ENCODE peak calls at places on chromosome 9, in nine cellular contexts. H, P, A, S, L, Y, V, Q and T are unnamed samples.

GRCh38 chr9:90007516-90008430 is 403.0 kb downstream of the GADD45G start:
- DNase-seq in H (no peak), P (no peak), A (no peak), S (no peak), L (no peak), Y (peak; percentile 38), V (peak; percentile 79), Q (no peak), T (peak; percentile 81)

GRCh38 chr9:127154390-127155191 is 32.2 kb upstream of the ANGPTL2 start:
- DNase-seq in H (peak; percentile 75), P (no peak), A (peak; percentile 16), S (peak; percentile 74), L (peak; percentile 81), Y (peak; percentile 61), V (no peak), Q (peak; percentile 47), T (peak; percentile 82)

GRCh38 chr9:69174645-69175487 is 789 bp downstream of the TJP2 start:
- DNase-seq in H (no peak), P (no peak), A (peak; percentile 45), S (no peak), L (peak; percentile 48), Y (peak; percentile 88), V (peak; percentile 97), Q (peak; percentile 71), T (peak; percentile 91)

GRCh38 chr9:70091103-70091502 is 47.5 kb downstream of the MAMDC2 start:
- DNase-seq in H (no peak), P (no peak), A (no peak), S (no peak), L (no peak), Y (no peak), V (no peak), Q (no peak), T (no peak)

GRCh38 chr9:93953492-93954435 is 1.4 kb downstream of the BARX1 start:
- DNase-seq in H (no peak), P (no peak), A (no peak), S (no peak), L (no peak), Y (no peak), V (no peak), Q (no peak), T (no peak)

GRCh38 chr9:93361995-93362394 is 89.5 kb upstream of the FAM120A start:
- DNase-seq in H (no peak), P (no peak), A (no peak), S (no peak), L (no peak), Y (no peak), V (no peak), Q (no peak), T (no peak)

GRCh38 chr9:128370752-128371621 is at the start of gene URM1:
- DNase-seq in H (peak; percentile 98), P (peak; percentile 97), A (peak; percentile 95), S (peak; percentile 96), L (peak; percentile 96), Y (peak; percentile 88), V (peak; percentile 98), Q (peak; percentile 93), T (peak; percentile 90)

GRCh38 chr9:22037954-22038690 is 29.0 kb upstream of the CDKN2B start:
- DNase-seq in H (no peak), P (no peak), A (no peak), S (no peak), L (no peak), Y (no peak), V (peak; percentile 57), Q (no peak), T (no peak)

GRCh38 chr9:98304381-98304780 is 48.9 kb upstream of the TBC1D2 start:
- DNase-seq in H (no peak), P (no peak), A (no peak), S (no peak), L (no peak), Y (no peak), V (no peak), Q (no peak), T (no peak)

GRCh38 chr9:94199776-94200175 is 59.3 kb upstream of the ZNF169 start:
- DNase-seq in H (no peak), P (no peak), A (no peak), S (no peak), L (no peak), Y (no peak), V (no peak), Q (no peak), T (no peak)

GRCh38 chr9:16138961-16139441 is 586.2 kb downstream of the CCDC171 start:
- DNase-seq in H (no peak), P (no peak), A (peak; percentile 29), S (peak; percentile 33), L (peak; percentile 77), Y (no peak), V (no peak), Q (peak; percentile 86), T (peak; percentile 78)

DNA sequence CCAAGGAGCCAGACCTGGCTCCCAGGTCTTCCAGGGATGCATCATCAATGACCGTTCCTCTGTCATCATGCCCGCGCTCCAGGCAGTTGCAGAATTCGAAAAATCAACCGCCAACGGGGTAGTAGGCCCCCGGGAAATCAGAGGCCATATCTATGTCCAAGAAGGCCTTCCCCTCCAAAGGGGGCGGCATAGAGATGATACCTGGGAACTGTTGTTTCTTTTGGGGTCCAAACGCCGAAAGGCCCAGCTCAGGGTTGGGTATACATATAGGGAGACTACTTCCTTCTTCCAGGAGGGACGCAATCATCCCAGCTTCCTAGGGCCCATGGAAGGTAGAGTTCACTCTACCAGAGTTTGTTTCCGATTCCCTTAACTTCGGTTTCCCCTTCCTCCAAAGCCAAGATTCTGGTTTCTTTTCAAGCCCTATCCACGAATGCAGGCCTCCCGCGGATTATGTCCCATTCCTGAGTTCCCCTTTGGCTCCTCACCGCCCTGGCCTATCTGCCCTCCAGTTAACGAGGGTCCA is 754 bp downstream of the DCAF12 start:
- DNase-seq in H (no peak), P (no peak), A (no peak), S (no peak), L (no peak), Y (no peak), V (peak; percentile 50), Q (no peak), T (no peak)
- TF ChIP-seq CTCF in H (no peak), P (no peak), A (no peak), S (no peak), L (no peak), Y (peak; percentile 23), V (peak; percentile 5), Q (no peak), T (peak; percentile 27)

GRCh38 chr9:34663296-34663590 is 786 bp upstream of the CCL27 start:
- DNase-seq in H (no peak), P (no peak), A (no peak), S (no peak), L (no peak), Y (no peak), V (peak; percentile 44), Q (no peak), T (no peak)
- H3K4me3 ChIP-seq in H (no peak overlapping the region), P (no peak overlapping the region), A (no peak overlapping the region), S (no peak overlapping the region), L (no peak overlapping the region), Y (no peak overlapping the region), V (no peak overlapping the region), Q (no peak overlapping the region), T (no peak overlapping the region)

GRCh38 chr9:133166392-133166791 is 2.7 kb upstream of the GBGT1 start:
- DNase-seq in H (peak; percentile 43), P (no peak), A (no peak), S (no peak), L (no peak), Y (no peak), V (no peak), Q (no peak), T (no peak)

GRCh38 chr9:133161542-133161950 is 2.2 kb downstream of the GBGT1 start:
- DNase-seq in H (peak; percentile 24), P (no peak), A (no peak), S (no peak), L (no peak), Y (no peak), V (no peak), Q (no peak), T (no peak)

GRCh38 chr9:133163559-133164208 is at the start of gene GBGT1:
- DNase-seq in H (peak; percentile 87), P (no peak), A (no peak), S (peak; percentile 86), L (peak; percentile 82), Y (no peak), V (no peak), Q (peak; percentile 63), T (no peak)

GRCh38 chr9:133162802-133163558 is 734 bp downstream of the GBGT1 start:
- DNase-seq in H (peak; percentile 47), P (no peak), A (no peak), S (no peak), L (no peak), Y (no peak), V (no peak), Q (no peak), T (no peak)

GRCh38 chr9:133164209-133164590 is 486 bp upstream of the GBGT1 start:
- DNase-seq in H (no peak), P (no peak), A (no peak), S (no peak), L (no peak), Y (no peak), V (no peak), Q (no peak), T (no peak)
- TF ChIP-seq CTCF in H (no peak), P (no peak), A (no peak), S (no peak), L (no peak), Y (no peak), V (no peak), Q (no peak), T (no peak)

GRCh38 chr9:116154334-116154975 is 864 bp downstream of the PAPPA start:
- DNase-seq in H (no peak), P (no peak), A (no peak), S (peak; percentile 24), L (no peak), Y (no peak), V (no peak), Q (peak; percentile 34), T (no peak)

GRCh38 chr9:116154976-116155699 is 1.5 kb downstream of the PAPPA start:
- DNase-seq in H (no peak), P (no peak), A (no peak), S (no peak), L (no peak), Y (no peak), V (no peak), Q (peak; percentile 57), T (no peak)

GRCh38 chr9:116152390-116152789 is 1.2 kb upstream of the PAPPA start:
- DNase-seq in H (no peak), P (no peak), A (no peak), S (no peak), L (no peak), Y (no peak), V (peak; percentile 19), Q (no peak), T (no peak)

GRCh38 chr9:116152941-116153764 is 438 bp upstream of the PAPPA start:
- DNase-seq in H (no peak), P (no peak), A (no peak), S (no peak), L (no peak), Y (no peak), V (no peak), Q (peak; percentile 35), T (no peak)

DNA sequence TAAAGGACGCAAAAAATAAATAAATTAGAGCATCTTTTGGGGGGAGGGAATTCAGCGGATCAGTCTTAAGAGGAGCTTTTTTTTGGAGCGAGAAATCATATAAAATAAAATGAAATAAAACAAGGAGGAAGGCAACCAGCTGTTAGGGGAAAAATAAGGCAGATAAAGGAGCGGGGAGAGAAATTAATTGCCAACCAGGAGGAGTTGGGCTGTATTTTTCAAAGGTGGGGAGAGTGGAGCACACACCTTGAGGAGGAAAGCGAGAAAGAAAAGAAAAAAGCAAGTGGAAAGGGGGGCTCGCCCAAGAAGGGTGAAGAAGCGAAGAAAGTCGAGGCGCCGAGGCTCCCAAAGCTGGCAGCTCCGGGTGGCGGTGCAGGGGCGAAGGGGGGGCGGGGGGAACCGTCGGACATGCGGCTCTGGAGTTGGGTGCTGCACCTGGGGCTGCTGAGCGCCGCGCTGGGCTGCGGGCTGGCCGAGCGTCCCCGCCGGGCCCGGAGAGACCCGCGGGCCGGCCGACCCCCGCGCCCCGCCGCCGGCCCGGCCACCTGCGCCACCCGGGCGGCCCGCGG is at the start of gene PAPPA:
- DNase-seq in H (no peak), P (no peak), A (no peak), S (peak; percentile 15), L (no peak), Y (no peak), V (no peak), Q (peak; percentile 49), T (no peak)
- H3K4me3 ChIP-seq in H (peak within 1 kb of the TSS; percentile 57), P (no peak within 1 kb of the TSS), A (peak within 1 kb of the TSS; percentile 78), S (peak within 1 kb of the TSS; percentile 65), L (peak within 1 kb of the TSS; percentile 46), Y (peak within 1 kb of the TSS; percentile 62), V (peak within 1 kb of the TSS; percentile 52), Q (peak within 1 kb of the TSS; percentile 47), T (peak within 1 kb of the TSS; percentile 49)